ENCODE peak calls at places on chromosomes 7 and 10, in eight cellular contexts. One of them, this sample, is unnamed. For H3K36me3, the result is how much of the 10 kb centered on the place peaks cover.

GRCh38 chr7:41006591-41006990 is 696.3 kb downstream of the INHBA start:
- DNase-seq in breast epithelium: no peak
- DNase-seq in effector memory CD4-positive, alpha-beta T cell: no peak
- DNase-seq in GM23248: peak
- DNase-seq in BE2C: no peak
- DNase-seq in esophagus muscularis mucosa: no peak
- DNase-seq in CD8-positive, alpha-beta T cell: no peak
- DNase-seq in neuronal stem cell: no peak
- DNase-seq in this sample: no peak

GRCh38 chr7:55591282-55591931 is 19.1 kb upstream of the VOPP1 start:
- DNase-seq in esophagus muscularis mucosa: peak
- DNase-seq in neuronal stem cell: no peak
- DNase-seq in breast epithelium: no peak
- DNase-seq in CD8-positive, alpha-beta T cell: no peak
- DNase-seq in effector memory CD4-positive, alpha-beta T cell: no peak
- DNase-seq in BE2C: no peak
- DNase-seq in GM23248: no peak
- DNase-seq in this sample: no peak

GRCh38 chr7:13880789-13881188 is 108.7 kb downstream of the ETV1 start:
- DNase-seq in BE2C: no peak
- DNase-seq in neuronal stem cell: no peak
- DNase-seq in GM23248: peak
- DNase-seq in esophagus muscularis mucosa: no peak
- DNase-seq in CD8-positive, alpha-beta T cell: no peak
- DNase-seq in effector memory CD4-positive, alpha-beta T cell: no peak
- DNase-seq in breast epithelium: no peak
- DNase-seq in this sample: peak

GRCh38 chr10:47137311-47137851 is 162.6 kb upstream of the GDF10 start:
- DNase-seq in GM23248: peak
- DNase-seq in CD8-positive, alpha-beta T cell: no peak
- DNase-seq in neuronal stem cell: no peak
- DNase-seq in esophagus muscularis mucosa: peak
- DNase-seq in breast epithelium: no peak
- DNase-seq in BE2C: no peak
- DNase-seq in effector memory CD4-positive, alpha-beta T cell: no peak
- DNase-seq in this sample: no peak

GRCh38 chr7:108254259-108254658 is 124.1 kb upstream of the LAMB4 start:
- DNase-seq in esophagus muscularis mucosa: no peak
- DNase-seq in GM23248: no peak
- DNase-seq in BE2C: no peak
- DNase-seq in neuronal stem cell: no peak
- DNase-seq in effector memory CD4-positive, alpha-beta T cell: no peak
- DNase-seq in CD8-positive, alpha-beta T cell: no peak
- DNase-seq in breast epithelium: no peak
- DNase-seq in this sample: no peak

GRCh38 chr7:108001759-108002725 is 919 bp downstream of the LAMB1 start:
- DNase-seq in CD8-positive, alpha-beta T cell: no peak
- DNase-seq in effector memory CD4-positive, alpha-beta T cell: no peak
- DNase-seq in neuronal stem cell: peak
- DNase-seq in BE2C: peak
- DNase-seq in esophagus muscularis mucosa: no peak
- DNase-seq in breast epithelium: no peak
- DNase-seq in GM23248: peak
- DNase-seq in this sample: peak

GRCh38 chr10:22624289-22624738 is 90.1 kb downstream of the PIP4K2A start:
- DNase-seq in breast epithelium: no peak
- DNase-seq in esophagus muscularis mucosa: no peak
- DNase-seq in BE2C: no peak
- DNase-seq in CD8-positive, alpha-beta T cell: no peak
- DNase-seq in GM23248: peak
- DNase-seq in effector memory CD4-positive, alpha-beta T cell: no peak
- DNase-seq in neuronal stem cell: no peak
- DNase-seq in this sample: peak

GRCh38 chr7:4998830-4999768 is 40.1 kb upstream of the MMD2 start:
- DNase-seq in BE2C: no peak
- DNase-seq in breast epithelium: no peak
- DNase-seq in neuronal stem cell: no peak
- DNase-seq in CD8-positive, alpha-beta T cell: no peak
- DNase-seq in GM23248: no peak
- DNase-seq in effector memory CD4-positive, alpha-beta T cell: no peak
- DNase-seq in esophagus muscularis mucosa: peak
- DNase-seq in this sample: no peak

GRCh38 chr10:108424656-108425055 is 1260.2 kb upstream of the SORCS1 start:
- DNase-seq in esophagus muscularis mucosa: no peak
- DNase-seq in BE2C: no peak
- DNase-seq in CD8-positive, alpha-beta T cell: no peak
- DNase-seq in effector memory CD4-positive, alpha-beta T cell: no peak
- DNase-seq in GM23248: peak
- DNase-seq in breast epithelium: no peak
- DNase-seq in neuronal stem cell: no peak
- DNase-seq in this sample: no peak

GRCh38 chr10:133062635-133063034 is 25.1 kb upstream of the ADGRA1 start:
- DNase-seq in breast epithelium: no peak
- DNase-seq in neuronal stem cell: no peak
- DNase-seq in GM23248: no peak
- DNase-seq in BE2C: no peak
- DNase-seq in effector memory CD4-positive, alpha-beta T cell: no peak
- DNase-seq in esophagus muscularis mucosa: no peak
- DNase-seq in CD8-positive, alpha-beta T cell: no peak
- DNase-seq in this sample: no peak

GRCh38 chr10:11036424-11037011 is 18.8 kb downstream of the CELF2 start:
- DNase-seq in esophagus muscularis mucosa: no peak
- DNase-seq in GM23248: peak
- DNase-seq in breast epithelium: no peak
- DNase-seq in CD8-positive, alpha-beta T cell: no peak
- DNase-seq in neuronal stem cell: peak
- DNase-seq in BE2C: peak
- DNase-seq in effector memory CD4-positive, alpha-beta T cell: no peak
- DNase-seq in this sample: peak

GRCh38 chr7:144842377-144842851 is 6.6 kb upstream of the TPK1 start:
- DNase-seq in GM23248: no peak
- DNase-seq in effector memory CD4-positive, alpha-beta T cell: no peak
- DNase-seq in esophagus muscularis mucosa: no peak
- DNase-seq in BE2C: no peak
- DNase-seq in CD8-positive, alpha-beta T cell: no peak
- DNase-seq in neuronal stem cell: no peak
- DNase-seq in breast epithelium: no peak
- DNase-seq in this sample: peak

GRCh38 chr7:88775838-88776237 is 16.3 kb downstream of the ZNF804B start:
- DNase-seq in neuronal stem cell: no peak
- DNase-seq in breast epithelium: no peak
- DNase-seq in GM23248: no peak
- DNase-seq in CD8-positive, alpha-beta T cell: no peak
- DNase-seq in effector memory CD4-positive, alpha-beta T cell: no peak
- DNase-seq in BE2C: no peak
- DNase-seq in esophagus muscularis mucosa: no peak
- DNase-seq in this sample: no peak

GRCh38 chr10:90222372-90222771 is 521.0 kb downstream of the KIF20B start:
- DNase-seq in BE2C: no peak
- DNase-seq in esophagus muscularis mucosa: no peak
- DNase-seq in effector memory CD4-positive, alpha-beta T cell: no peak
- DNase-seq in CD8-positive, alpha-beta T cell: no peak
- DNase-seq in neuronal stem cell: no peak
- DNase-seq in breast epithelium: no peak
- DNase-seq in GM23248: peak
- DNase-seq in this sample: peak

GRCh38 chr10:133608855-133609254 is 17.7 kb downstream of the FRG2B start:
- DNase-seq in BE2C: no peak
- DNase-seq in esophagus muscularis mucosa: peak
- DNase-seq in CD8-positive, alpha-beta T cell: no peak
- DNase-seq in neuronal stem cell: no peak
- DNase-seq in effector memory CD4-positive, alpha-beta T cell: no peak
- DNase-seq in GM23248: peak
- DNase-seq in breast epithelium: no peak
- DNase-seq in this sample: peak

GRCh38 chr10:86211691-86212390 is 154.8 kb downstream of the GRID1 start:
- DNase-seq in esophagus muscularis mucosa: no peak
- DNase-seq in neuronal stem cell: no peak
- DNase-seq in effector memory CD4-positive, alpha-beta T cell: no peak
- DNase-seq in CD8-positive, alpha-beta T cell: no peak
- DNase-seq in BE2C: no peak
- DNase-seq in GM23248: no peak
- DNase-seq in breast epithelium: no peak
- DNase-seq in this sample: no peak

GRCh38 chr10:78385599-78385998 is 351.9 kb downstream of the RPS24 start:
- DNase-seq in breast epithelium: no peak
- DNase-seq in CD8-positive, alpha-beta T cell: no peak
- DNase-seq in neuronal stem cell: no peak
- DNase-seq in effector memory CD4-positive, alpha-beta T cell: no peak
- DNase-seq in BE2C: no peak
- DNase-seq in esophagus muscularis mucosa: no peak
- DNase-seq in GM23248: no peak
- DNase-seq in this sample: no peak

GRCh38 chr10:96512524-96512991 is 1.2 kb downstream of the TLL2 start:
- DNase-seq in esophagus muscularis mucosa: peak
- DNase-seq in effector memory CD4-positive, alpha-beta T cell: no peak
- DNase-seq in GM23248: peak
- DNase-seq in breast epithelium: no peak
- DNase-seq in neuronal stem cell: no peak
- DNase-seq in BE2C: peak
- DNase-seq in CD8-positive, alpha-beta T cell: no peak
- DNase-seq in this sample: peak

GRCh38 chr7:73353243-73353642 is 25.3 kb downstream of the FKBP6 start:
- DNase-seq in effector memory CD4-positive, alpha-beta T cell: no peak
- DNase-seq in breast epithelium: no peak
- DNase-seq in BE2C: no peak
- DNase-seq in CD8-positive, alpha-beta T cell: no peak
- DNase-seq in esophagus muscularis mucosa: no peak
- DNase-seq in neuronal stem cell: no peak
- DNase-seq in GM23248: no peak
- DNase-seq in this sample: no peak

DNA sequence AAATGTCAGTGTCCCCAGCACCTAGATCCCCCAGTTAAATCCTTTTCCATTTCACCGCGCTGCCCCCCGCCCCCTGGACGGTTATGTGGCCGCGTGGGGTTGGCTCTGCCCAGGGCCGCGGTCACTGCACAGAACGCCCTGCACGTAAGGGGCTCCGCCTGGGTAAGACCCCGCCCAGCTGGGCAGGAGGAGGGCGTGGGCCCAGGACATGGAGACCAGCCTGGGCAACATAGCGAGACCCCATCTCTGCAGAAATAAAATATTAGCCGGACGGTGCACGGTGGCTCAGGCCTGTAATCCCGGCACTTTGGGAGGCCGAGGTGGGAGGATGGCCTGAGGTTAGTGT is 642 bp upstream of the ZFAND2A start:
- DNase-seq in neuronal stem cell: no peak
- DNase-seq in effector memory CD4-positive, alpha-beta T cell: no peak
- DNase-seq in BE2C: no peak
- DNase-seq in GM23248: peak
- DNase-seq in esophagus muscularis mucosa: no peak
- DNase-seq in CD8-positive, alpha-beta T cell: no peak
- DNase-seq in breast epithelium: no peak
- DNase-seq in this sample: no peak
- H3K36me3 ChIP-seq in neuronal stem cell: under half
- H3K36me3 ChIP-seq in effector memory CD4-positive, alpha-beta T cell: under half
- H3K36me3 ChIP-seq in BE2C: under half
- H3K36me3 ChIP-seq in GM23248: under half
- H3K36me3 ChIP-seq in esophagus muscularis mucosa: half or more
- H3K36me3 ChIP-seq in CD8-positive, alpha-beta T cell: under half
- H3K36me3 ChIP-seq in breast epithelium: under half
- H3K36me3 ChIP-seq in this sample: under half

GRCh38 chr7:30617359-30617758 is 22.7 kb downstream of the GARS1 start:
- DNase-seq in neuronal stem cell: no peak
- DNase-seq in BE2C: no peak
- DNase-seq in breast epithelium: no peak
- DNase-seq in GM23248: no peak
- DNase-seq in CD8-positive, alpha-beta T cell: no peak
- DNase-seq in effector memory CD4-positive, alpha-beta T cell: no peak
- DNase-seq in esophagus muscularis mucosa: no peak
- DNase-seq in this sample: no peak
- H3K36me3 ChIP-seq in neuronal stem cell: under half
- H3K36me3 ChIP-seq in BE2C: half or more
- H3K36me3 ChIP-seq in breast epithelium: under half
- H3K36me3 ChIP-seq in GM23248: half or more
- H3K36me3 ChIP-seq in CD8-positive, alpha-beta T cell: under half
- H3K36me3 ChIP-seq in effector memory CD4-positive, alpha-beta T cell: half or more
- H3K36me3 ChIP-seq in esophagus muscularis mucosa: half or more
- H3K36me3 ChIP-seq in this sample: half or more

DNA sequence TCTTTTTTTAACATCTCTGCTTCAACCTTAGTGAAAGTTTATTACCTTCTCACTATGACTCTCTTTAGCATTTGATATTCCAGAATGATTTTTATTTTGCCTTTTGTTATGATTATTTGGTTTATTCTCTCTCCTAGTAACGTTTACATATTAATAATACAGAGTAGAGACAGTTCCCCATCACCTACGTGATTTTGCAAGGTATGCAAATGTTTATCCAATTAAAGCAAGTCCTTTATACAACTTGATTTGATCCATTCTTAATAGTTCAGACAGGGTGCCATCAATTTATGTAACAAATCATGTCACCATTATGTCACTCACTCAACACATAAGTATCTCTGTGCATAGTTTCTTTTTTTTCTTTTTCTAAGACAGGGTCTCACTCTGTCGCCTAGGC is 26.2 kb downstream of the ECD start:
- DNase-seq in esophagus muscularis mucosa: no peak
- DNase-seq in breast epithelium: no peak
- DNase-seq in BE2C: no peak
- DNase-seq in CD8-positive, alpha-beta T cell: no peak
- DNase-seq in GM23248: no peak
- DNase-seq in neuronal stem cell: no peak
- DNase-seq in effector memory CD4-positive, alpha-beta T cell: no peak
- DNase-seq in this sample: no peak
- H3K36me3 ChIP-seq in esophagus muscularis mucosa: half or more
- H3K36me3 ChIP-seq in breast epithelium: under half
- H3K36me3 ChIP-seq in BE2C: under half
- H3K36me3 ChIP-seq in CD8-positive, alpha-beta T cell: under half
- H3K36me3 ChIP-seq in GM23248: under half
- H3K36me3 ChIP-seq in neuronal stem cell: under half
- H3K36me3 ChIP-seq in effector memory CD4-positive, alpha-beta T cell: half or more
- H3K36me3 ChIP-seq in this sample: under half

GRCh38 chr7:132466367-132466766 is 109.9 kb downstream of the PLXNA4 start:
- DNase-seq in neuronal stem cell: no peak
- DNase-seq in GM23248: no peak
- DNase-seq in BE2C: no peak
- DNase-seq in esophagus muscularis mucosa: no peak
- DNase-seq in breast epithelium: no peak
- DNase-seq in CD8-positive, alpha-beta T cell: no peak
- DNase-seq in effector memory CD4-positive, alpha-beta T cell: no peak
- DNase-seq in this sample: no peak

GRCh38 chr7:132472463-132473120 is 103.7 kb downstream of the PLXNA4 start:
- DNase-seq in effector memory CD4-positive, alpha-beta T cell: no peak
- DNase-seq in esophagus muscularis mucosa: no peak
- DNase-seq in neuronal stem cell: no peak
- DNase-seq in CD8-positive, alpha-beta T cell: no peak
- DNase-seq in breast epithelium: no peak
- DNase-seq in BE2C: peak
- DNase-seq in GM23248: peak
- DNase-seq in this sample: peak

GRCh38 chr7:132465516-132465915 is 110.8 kb downstream of the PLXNA4 start:
- DNase-seq in esophagus muscularis mucosa: no peak
- DNase-seq in effector memory CD4-positive, alpha-beta T cell: no peak
- DNase-seq in GM23248: no peak
- DNase-seq in breast epithelium: no peak
- DNase-seq in BE2C: no peak
- DNase-seq in neuronal stem cell: no peak
- DNase-seq in CD8-positive, alpha-beta T cell: no peak
- DNase-seq in this sample: no peak

GRCh38 chr7:132469264-132469663 is 107.0 kb downstream of the PLXNA4 start:
- DNase-seq in esophagus muscularis mucosa: no peak
- DNase-seq in BE2C: no peak
- DNase-seq in CD8-positive, alpha-beta T cell: no peak
- DNase-seq in effector memory CD4-positive, alpha-beta T cell: no peak
- DNase-seq in GM23248: no peak
- DNase-seq in breast epithelium: no peak
- DNase-seq in neuronal stem cell: no peak
- DNase-seq in this sample: no peak

GRCh38 chr7:132469681-132470080 is 106.6 kb downstream of the PLXNA4 start:
- DNase-seq in effector memory CD4-positive, alpha-beta T cell: no peak
- DNase-seq in neuronal stem cell: no peak
- DNase-seq in breast epithelium: no peak
- DNase-seq in esophagus muscularis mucosa: no peak
- DNase-seq in CD8-positive, alpha-beta T cell: no peak
- DNase-seq in BE2C: no peak
- DNase-seq in GM23248: no peak
- DNase-seq in this sample: no peak
- H3K36me3 ChIP-seq in effector memory CD4-positive, alpha-beta T cell: under half
- H3K36me3 ChIP-seq in neuronal stem cell: under half
- H3K36me3 ChIP-seq in breast epithelium: under half
- H3K36me3 ChIP-seq in esophagus muscularis mucosa: under half
- H3K36me3 ChIP-seq in CD8-positive, alpha-beta T cell: under half
- H3K36me3 ChIP-seq in BE2C: under half
- H3K36me3 ChIP-seq in GM23248: under half
- H3K36me3 ChIP-seq in this sample: under half